ENCODE peak calls at places on chromosome 17, in ten cellular contexts. O is A549, S is PC-3, Z is IMR-90, G is neuronal stem cell, M is neural progenitor cell, X is keratinocyte, K is mammary epithelial cell, P is fibroblast of lung, R is GM23248. N is an unnamed sample.

GRCh38 chr17:65000798-65001197 is 55.7 kb downstream of the GNA13 start:
- DNase-seq in M (no peak), S (no peak), X (no peak), O (no peak), R (no peak), G (no peak), Z (no peak), P (no peak), K (no peak), N (no peak)

GRCh38 chr17:43416998-43417891 is 18.5 kb downstream of the ARL4D start:
- DNase-seq in O (peak), Z (peak), K (peak), G (no peak), X (no peak), S (peak), P (peak), M (no peak), R (peak), N (no peak)

GRCh38 chr17:30854146-30854545 is 22.4 kb downstream of the ATAD5 start:
- DNase-seq in Z (no peak), S (no peak), G (no peak), K (no peak), X (no peak), P (no peak), R (no peak), O (no peak), M (no peak), N (no peak)

GRCh38 chr17:42531455-42532354 is 4.3 kb upstream of the NAGLU start:
- DNase-seq in G (no peak), S (peak), P (peak), M (peak), X (no peak), K (peak), R (peak), Z (peak), O (peak), N (peak)

GRCh38 chr17:77018504-77018903 is 122.3 kb upstream of the SEC14L1 start:
- DNase-seq in R (no peak), X (no peak), S (no peak), P (no peak), M (no peak), G (no peak), Z (no peak), K (no peak), O (no peak), N (no peak)

GRCh38 chr17:78789663-78790181 is 7.6 kb upstream of the CYTH1 start:
- DNase-seq in M (no peak), G (no peak), X (no peak), S (no peak), Z (peak), R (peak), O (no peak), P (peak), K (no peak), N (no peak)

GRCh38 chr17:50114849-50115357 is 15.1 kb downstream of the SAMD14 start:
- DNase-seq in M (peak), K (peak), R (peak), G (no peak), P (peak), Z (peak), S (peak), X (no peak), O (peak), N (peak)

GRCh38 chr17:63447688-63448005 is 1.5 kb upstream of the CYB561 start:
- DNase-seq in O (no peak), X (no peak), M (no peak), K (no peak), Z (no peak), G (no peak), P (no peak), R (no peak), S (no peak), N (no peak)

GRCh38 chr17:43953746-43954145 is at the start of gene PYY:
- DNase-seq in R (no peak), P (no peak), X (no peak), G (no peak), S (no peak), K (no peak), M (peak), Z (no peak), O (no peak), N (no peak)

GRCh38 chr17:14201595-14201994 is 35.1 kb downstream of the CDRT15 start:
- DNase-seq in P (no peak), Z (no peak), O (no peak), G (no peak), X (no peak), S (no peak), K (no peak), R (no peak), M (no peak), N (no peak)

GRCh38 chr17:19386276-19386863 is 620 bp downstream of the MFAP4 start:
- DNase-seq in G (no peak), K (peak), S (peak), P (peak), R (peak), O (peak), M (peak), Z (peak), X (no peak), N (peak)

GRCh38 chr17:79532107-79532790 is 78.6 kb downstream of the RBFOX3 start:
- DNase-seq in O (no peak), P (no peak), K (no peak), R (no peak), Z (no peak), S (no peak), G (no peak), M (no peak), X (no peak), N (no peak)

GRCh38 chr17:41785091-41785875 is 1.2 kb downstream of the JUP start:
- DNase-seq in X (no peak), M (peak), Z (no peak), K (peak), O (peak), S (peak), G (peak), P (no peak), R (no peak), N (peak)

GRCh38 chr17:45261577-45262515 is at the start of gene SPATA32:
- DNase-seq in M (peak), S (peak), R (peak), Z (peak), K (no peak), P (peak), X (no peak), G (peak), O (no peak), N (peak)

GRCh38 chr17:39665642-39666221 is 583 bp downstream of the TCAP start:
- DNase-seq in M (peak), R (peak), G (no peak), S (peak), P (no peak), Z (no peak), K (no peak), X (no peak), O (peak), N (no peak)

GRCh38 chr17:75814900-75815373 is 29.3 kb downstream of the UNC13D start:
- DNase-seq in O (peak), Z (peak), K (peak), S (peak), P (peak), M (no peak), R (peak), G (no peak), X (peak), N (no peak)

GRCh38 chr17:35141681-35142466 is at the start of gene NLE1:
- DNase-seq in P (peak), M (peak), O (peak), Z (peak), X (no peak), G (peak), S (peak), K (peak), R (peak), N (peak)

GRCh38 chr17:80035687-80035936 is at the start of gene TBC1D16:
- DNase-seq in R (no peak), P (no peak), O (no peak), S (no peak), G (no peak), K (no peak), M (no peak), X (no peak), Z (no peak), N (no peak)

GRCh38 chr17:4043862-4044261 is 79.6 kb upstream of the ATP2A3 start:
- DNase-seq in X (no peak), S (no peak), P (no peak), O (no peak), G (no peak), M (no peak), R (no peak), Z (no peak), K (no peak), N (no peak)

GRCh38 chr17:8060274-8060673 is 21.4 kb downstream of the ALOX15B start:
- DNase-seq in P (peak), K (peak), G (peak), X (no peak), M (peak), S (peak), R (peak), O (peak), Z (peak), N (peak)

GRCh38 chr17:49101054-49101534 is 31.5 kb upstream of the B4GALNT2 start:
- DNase-seq in M (no peak), S (peak), X (peak), Z (peak), O (no peak), P (peak), K (peak), G (no peak), R (peak), N (peak)

GRCh38 chr17:17041571-17042380 is 481 bp upstream of the MPRIP start:
- DNase-seq in P (peak), S (peak), G (peak), O (peak), X (peak), R (peak), K (peak), Z (peak), M (peak), N (peak)

GRCh38 chr17:48310748-48311213 is 119.2 kb downstream of the SKAP1 start:
- DNase-seq in Z (no peak), P (no peak), R (no peak), S (no peak), K (no peak), G (peak), O (no peak), M (peak), X (no peak), N (no peak)

GRCh38 chr17:74737299-74738050 is 419 bp downstream of the RAB37 start:
- DNase-seq in G (no peak), X (no peak), S (peak), R (peak), O (peak), K (no peak), M (peak), Z (no peak), P (no peak), N (peak)

GRCh38 chr17:6163632-6164319 is 93.6 kb downstream of the WSCD1 start:
- DNase-seq in M (no peak), X (no peak), R (no peak), K (peak), S (peak), Z (no peak), G (no peak), O (no peak), P (no peak), N (no peak)

GRCh38 chr17:48995871-48996695 is 1.1 kb upstream of the IGF2BP1 start:
- DNase-seq in R (peak), S (no peak), Z (no peak), M (peak), O (peak), K (no peak), G (peak), P (no peak), X (no peak), N (peak)

GRCh38 chr17:73972901-73973300 is 230.6 kb upstream of the RPL38 start:
- DNase-seq in Z (no peak), R (no peak), P (no peak), M (no peak), K (no peak), S (no peak), G (no peak), X (no peak), O (no peak), N (no peak)

DNA sequence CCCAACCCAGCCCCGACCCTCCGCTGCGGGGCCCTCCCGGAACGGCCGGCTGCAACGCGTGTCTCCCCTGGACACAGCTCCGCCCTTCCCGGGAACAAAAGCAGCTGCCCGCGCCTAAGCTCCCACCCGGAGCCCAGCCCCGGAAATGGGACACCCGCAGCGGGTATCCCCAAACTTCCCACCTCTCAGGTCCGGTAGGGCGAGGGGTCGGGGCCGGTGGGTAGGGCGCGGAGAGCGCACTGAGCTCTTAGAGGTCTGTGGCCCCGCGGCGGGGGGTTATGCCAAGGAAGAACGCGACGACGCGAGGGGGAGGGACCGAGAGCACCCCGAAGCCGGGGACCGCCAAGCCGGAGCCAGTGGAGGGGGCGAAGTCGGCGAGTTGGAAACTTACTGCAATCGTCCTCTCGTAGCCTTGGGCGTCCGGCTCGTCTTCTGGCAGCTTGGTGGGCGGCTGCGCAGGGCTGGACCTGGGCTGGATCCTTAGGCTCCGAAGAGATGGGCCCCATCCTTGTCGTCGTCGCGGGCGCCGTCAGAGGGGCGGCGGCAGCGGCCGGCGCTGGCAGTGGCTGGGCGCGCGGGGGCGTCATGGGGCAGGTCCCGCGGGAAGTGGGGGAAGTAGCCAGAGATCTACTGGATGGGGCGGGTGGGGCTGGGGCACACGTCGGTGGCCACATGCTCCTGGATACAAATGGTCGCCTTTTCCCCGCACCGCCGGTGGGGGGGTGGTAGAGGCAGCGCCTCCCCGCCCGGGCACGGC is 6.9 kb downstream of the USP6 start:
- DNase-seq in X (no peak), M (peak), R (peak), O (no peak), K (no peak), P (peak), G (peak), Z (no peak), S (no peak), N (peak)
- H3K4me2 ChIP-seq in X (peak), M (peak), R (peak), O (peak), K (peak), P (peak), G (peak), Z (peak), S (no peak), N (peak)

GRCh38 chr17:81324177-81324905 is 29.2 kb upstream of the SLC38A10 start:
- DNase-seq in Z (no peak), R (no peak), G (no peak), P (no peak), O (no peak), S (no peak), K (no peak), X (no peak), M (no peak), N (no peak)

GRCh38 chr17:81325057-81325973 is 30.2 kb upstream of the SLC38A10 start:
- DNase-seq in G (no peak), R (no peak), S (no peak), M (no peak), O (no peak), P (no peak), K (no peak), X (no peak), Z (no peak), N (no peak)

GRCh38 chr17:81323411-81323868 is 28.3 kb upstream of the SLC38A10 start:
- DNase-seq in K (no peak), X (no peak), S (no peak), G (no peak), M (no peak), Z (no peak), P (no peak), O (no peak), R (peak), N (no peak)

GRCh38 chr17:81323083-81323369 is 27.9 kb upstream of the SLC38A10 start:
- DNase-seq in S (no peak), O (no peak), R (no peak), K (no peak), X (no peak), Z (no peak), G (no peak), P (no peak), M (no peak), N (no peak)

DNA sequence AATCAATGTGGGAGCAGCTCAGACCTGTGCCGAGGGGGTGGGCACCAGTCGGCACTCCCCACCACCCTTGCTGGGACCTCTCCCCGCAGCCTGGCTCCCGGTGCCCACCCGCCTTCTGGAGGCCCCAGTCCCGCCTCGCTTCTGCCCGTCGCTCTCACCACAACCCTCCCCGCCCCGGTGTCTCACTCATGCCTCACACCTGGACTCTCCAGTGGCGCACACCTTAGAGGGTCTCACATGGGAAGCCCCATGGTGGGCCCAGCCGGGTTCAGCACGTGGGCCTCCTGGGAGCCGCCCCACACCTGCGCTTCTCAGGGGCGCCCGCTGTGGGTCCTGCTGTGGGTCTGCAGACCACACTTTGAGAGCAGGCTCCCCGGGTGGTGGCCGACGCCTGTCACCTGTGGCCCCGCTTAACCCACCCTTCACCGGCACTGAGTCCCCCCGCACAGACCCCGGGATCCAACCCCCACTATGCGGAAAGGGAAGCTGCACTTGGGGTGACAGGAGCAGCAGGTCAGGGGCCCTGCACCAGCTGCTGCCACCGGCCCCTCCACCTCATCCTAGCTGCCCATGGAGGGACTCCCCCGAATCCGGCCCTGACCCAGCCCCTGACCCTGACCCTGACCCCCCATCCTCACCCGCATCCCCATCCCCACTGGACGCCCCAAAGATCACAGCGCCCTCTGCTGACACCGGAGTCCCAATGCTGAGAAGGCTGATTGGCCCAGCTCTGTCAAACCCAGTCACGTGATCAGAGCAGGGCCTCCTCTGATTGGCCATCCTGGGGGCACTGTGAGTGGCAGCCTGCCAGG is 27.4 kb upstream of the SLC38A10 start:
- DNase-seq in G (no peak), K (no peak), R (peak), Z (no peak), O (peak), S (peak), P (no peak), X (no peak), M (no peak), N (peak)
- H3K4me2 ChIP-seq in G (no peak), K (no peak), R (no peak), Z (no peak), O (no peak), S (no peak), P (no peak), X (no peak), M (no peak), N (no peak)

GRCh38 chr17:36939944-36940312 is 2.7 kb downstream of the LHX1 start:
- DNase-seq in S (no peak), R (no peak), M (peak), G (no peak), K (no peak), O (no peak), P (no peak), Z (no peak), X (no peak), N (no peak)

GRCh38 chr17:36940313-36941264 is 3.3 kb downstream of the LHX1 start:
- DNase-seq in M (peak), G (no peak), P (no peak), K (no peak), S (no peak), Z (no peak), R (no peak), X (no peak), O (no peak), N (no peak)

GRCh38 chr17:36942631-36943125 is 5.4 kb downstream of the LHX1 start:
- DNase-seq in S (no peak), M (peak), O (no peak), P (no peak), R (no peak), Z (no peak), X (no peak), K (no peak), G (no peak), N (no peak)

GRCh38 chr17:36942031-36942599 is 4.8 kb downstream of the LHX1 start:
- DNase-seq in K (no peak), M (peak), Z (no peak), G (no peak), S (no peak), X (no peak), P (no peak), O (no peak), R (no peak), N (no peak)

GRCh38 chr17:36941265-36942021 is 4.2 kb downstream of the LHX1 start:
- DNase-seq in X (no peak), M (no peak), G (no peak), Z (no peak), O (no peak), K (no peak), R (no peak), P (no peak), S (no peak), N (no peak)
- H3K4me2 ChIP-seq in X (peak), M (peak), G (peak), Z (no peak), O (no peak), K (no peak), R (no peak), P (no peak), S (no peak), N (peak)

GRCh38 chr17:1997587-1998425 is 27.3 kb downstream of the RTN4RL1 start:
- DNase-seq in Z (no peak), P (no peak), X (no peak), G (peak), R (peak), O (peak), M (peak), K (no peak), S (peak), N (peak)

GRCh38 chr17:1994707-1995106 is 30.4 kb downstream of the RTN4RL1 start:
- DNase-seq in K (no peak), X (no peak), P (no peak), S (no peak), G (no peak), Z (no peak), R (no peak), O (no peak), M (no peak), N (no peak)

GRCh38 chr17:1997146-1997586 is 28.0 kb downstream of the RTN4RL1 start:
- DNase-seq in R (no peak), O (peak), K (peak), S (peak), X (peak), M (no peak), Z (no peak), P (no peak), G (no peak), N (no peak)

GRCh38 chr17:1995321-1996242 is 29.6 kb downstream of the RTN4RL1 start:
- DNase-seq in M (no peak), O (no peak), R (no peak), P (no peak), Z (no peak), G (no peak), X (no peak), K (no peak), S (no peak), N (no peak)

DNA sequence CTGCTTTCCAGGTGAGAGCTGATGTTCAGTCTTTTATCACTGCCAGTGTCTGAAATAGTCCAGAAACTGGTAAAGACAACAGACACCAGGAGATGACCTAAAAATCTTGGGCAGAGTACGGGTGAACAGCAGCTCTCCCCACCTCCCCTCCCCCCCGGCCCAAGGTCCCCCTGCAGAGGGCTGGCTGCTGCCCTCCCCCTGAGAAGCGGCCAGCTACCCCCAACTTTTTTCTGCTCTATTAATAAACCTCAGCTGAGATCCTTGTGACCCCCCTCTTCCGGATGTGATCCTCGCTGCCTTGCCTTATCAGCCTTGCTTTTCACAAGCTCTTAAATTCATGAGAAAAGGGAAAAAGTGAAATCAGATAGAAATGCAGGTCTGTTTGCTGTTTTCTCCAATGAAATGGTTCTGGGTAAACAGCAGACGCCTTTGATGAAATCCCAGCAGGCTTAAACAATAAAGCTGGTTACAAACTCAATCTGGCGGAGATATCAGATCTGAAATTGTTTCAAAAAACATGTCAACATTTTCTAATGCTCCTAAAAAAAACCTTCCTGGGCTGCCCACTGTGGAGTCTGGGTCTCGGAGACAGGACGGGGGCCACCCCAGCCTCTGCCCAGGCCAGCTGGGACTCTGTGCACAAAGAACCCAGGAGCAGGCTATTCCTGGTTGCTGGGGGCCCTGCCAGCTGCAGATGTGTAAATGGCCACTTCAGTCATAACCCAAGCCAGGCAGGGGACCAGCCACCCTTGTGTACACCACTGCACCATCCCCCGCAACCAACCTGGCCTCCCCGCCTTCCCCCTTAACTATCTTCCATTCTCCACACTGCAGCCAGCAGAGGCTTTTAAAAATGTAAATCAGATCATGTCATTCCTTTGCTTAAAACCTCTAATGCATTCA is 28.6 kb downstream of the RTN4RL1 start:
- DNase-seq in K (no peak), X (no peak), P (no peak), M (no peak), Z (no peak), R (no peak), S (no peak), O (no peak), G (no peak), N (no peak)
- H3K4me2 ChIP-seq in K (no peak), X (no peak), P (no peak), M (peak), Z (no peak), R (no peak), S (peak), O (peak), G (no peak), N (no peak)

N was measured in mesendoderm.